ENCODE peak calls at places on chromosomes 4 and X, in five cellular contexts. One of them, this sample, is unnamed.

GRCh38 chrX:16143968-16144367 is 20.6 kb downstream of the GRPR start:
- DNase-seq in WTC11: no peak
- DNase-seq in transverse colon: no peak
- DNase-seq in activated CD8-positive, alpha-beta T cell treated with anti-CD3 and anti-CD28 coated beads for 36 hours: no peak
- DNase-seq in GM23338: no peak
- DNase-seq in this sample: no peak

GRCh38 chrX:116009871-116010710 is 160.5 kb upstream of the AGTR2 start:
- DNase-seq in WTC11: peak
- DNase-seq in transverse colon: peak
- DNase-seq in activated CD8-positive, alpha-beta T cell treated with anti-CD3 and anti-CD28 coated beads for 36 hours: no peak
- DNase-seq in GM23338: peak
- DNase-seq in this sample: peak

GRCh38 chr4:41505161-41505653 is 32.8 kb upstream of the LIMCH1 start:
- DNase-seq in WTC11: no peak
- DNase-seq in transverse colon: no peak
- DNase-seq in activated CD8-positive, alpha-beta T cell treated with anti-CD3 and anti-CD28 coated beads for 36 hours: no peak
- DNase-seq in GM23338: no peak
- DNase-seq in this sample: no peak

GRCh38 chrX:20515841-20516461 is 249.2 kb upstream of the RPS6KA3 start:
- DNase-seq in WTC11: no peak
- DNase-seq in transverse colon: no peak
- DNase-seq in activated CD8-positive, alpha-beta T cell treated with anti-CD3 and anti-CD28 coated beads for 36 hours: peak
- DNase-seq in GM23338: no peak
- DNase-seq in this sample: peak

GRCh38 chr4:154424810-154425484 is 66.7 kb downstream of the DCHS2 start:
- DNase-seq in WTC11: no peak
- DNase-seq in transverse colon: no peak
- DNase-seq in activated CD8-positive, alpha-beta T cell treated with anti-CD3 and anti-CD28 coated beads for 36 hours: no peak
- DNase-seq in GM23338: no peak
- DNase-seq in this sample: no peak

GRCh38 chr4:24664956-24665355 is 80.6 kb upstream of the DHX15 start:
- DNase-seq in WTC11: no peak
- DNase-seq in transverse colon: no peak
- DNase-seq in activated CD8-positive, alpha-beta T cell treated with anti-CD3 and anti-CD28 coated beads for 36 hours: no peak
- DNase-seq in GM23338: no peak
- DNase-seq in this sample: no peak

GRCh38 chrX:150119323-150119722 is 181.0 kb upstream of the EOLA2 start:
- DNase-seq in WTC11: no peak
- DNase-seq in transverse colon: no peak
- DNase-seq in activated CD8-positive, alpha-beta T cell treated with anti-CD3 and anti-CD28 coated beads for 36 hours: no peak
- DNase-seq in GM23338: no peak
- DNase-seq in this sample: no peak

GRCh38 chr4:159242427-159242826 is 139.5 kb downstream of the RAPGEF2 start:
- DNase-seq in WTC11: no peak
- DNase-seq in transverse colon: no peak
- DNase-seq in activated CD8-positive, alpha-beta T cell treated with anti-CD3 and anti-CD28 coated beads for 36 hours: no peak
- DNase-seq in GM23338: no peak
- DNase-seq in this sample: no peak

GRCh38 chr4:41326776-41327175 is 70.0 kb downstream of the UCHL1 start:
- DNase-seq in WTC11: no peak
- DNase-seq in transverse colon: no peak
- DNase-seq in activated CD8-positive, alpha-beta T cell treated with anti-CD3 and anti-CD28 coated beads for 36 hours: no peak
- DNase-seq in GM23338: no peak
- DNase-seq in this sample: no peak

GRCh38 chr4:119632216-119632615 is 3.6 kb upstream of the PDE5A start:
- DNase-seq in WTC11: no peak
- DNase-seq in transverse colon: no peak
- DNase-seq in activated CD8-positive, alpha-beta T cell treated with anti-CD3 and anti-CD28 coated beads for 36 hours: no peak
- DNase-seq in GM23338: no peak
- DNase-seq in this sample: no peak

GRCh38 chrX:38664285-38664684 is 102.9 kb downstream of the TSPAN7 start:
- DNase-seq in WTC11: no peak
- DNase-seq in transverse colon: no peak
- DNase-seq in activated CD8-positive, alpha-beta T cell treated with anti-CD3 and anti-CD28 coated beads for 36 hours: peak
- DNase-seq in GM23338: peak
- DNase-seq in this sample: peak

GRCh38 chr4:185520119-185520518 is 15.2 kb downstream of the PDLIM3 start:
- DNase-seq in WTC11: no peak
- DNase-seq in transverse colon: no peak
- DNase-seq in activated CD8-positive, alpha-beta T cell treated with anti-CD3 and anti-CD28 coated beads for 36 hours: no peak
- DNase-seq in GM23338: no peak
- DNase-seq in this sample: no peak

GRCh38 chrX:41661366-41662095 is 27.2 kb upstream of the GPR34 start:
- DNase-seq in WTC11: no peak
- DNase-seq in transverse colon: no peak
- DNase-seq in activated CD8-positive, alpha-beta T cell treated with anti-CD3 and anti-CD28 coated beads for 36 hours: no peak
- DNase-seq in GM23338: no peak
- DNase-seq in this sample: no peak

GRCh38 chr4:72446353-72447055 is 122.5 kb downstream of the ADAMTS3 start:
- DNase-seq in WTC11: no peak
- DNase-seq in transverse colon: no peak
- DNase-seq in activated CD8-positive, alpha-beta T cell treated with anti-CD3 and anti-CD28 coated beads for 36 hours: no peak
- DNase-seq in GM23338: no peak
- DNase-seq in this sample: no peak

GRCh38 chrX:44884944-44885343 is 12.0 kb downstream of the KDM6A start:
- DNase-seq in WTC11: no peak
- DNase-seq in transverse colon: no peak
- DNase-seq in activated CD8-positive, alpha-beta T cell treated with anti-CD3 and anti-CD28 coated beads for 36 hours: no peak
- DNase-seq in GM23338: no peak
- DNase-seq in this sample: no peak

GRCh38 chr4:105092356-105092755 is 54.3 kb upstream of the TET2 start:
- DNase-seq in WTC11: no peak
- DNase-seq in transverse colon: no peak
- DNase-seq in activated CD8-positive, alpha-beta T cell treated with anti-CD3 and anti-CD28 coated beads for 36 hours: no peak
- DNase-seq in GM23338: no peak
- DNase-seq in this sample: no peak

GRCh38 chrX:133594156-133594555 is 178.9 kb upstream of the GPC4 start:
- DNase-seq in WTC11: no peak
- DNase-seq in transverse colon: no peak
- DNase-seq in activated CD8-positive, alpha-beta T cell treated with anti-CD3 and anti-CD28 coated beads for 36 hours: no peak
- DNase-seq in GM23338: no peak
- DNase-seq in this sample: no peak

DNA sequence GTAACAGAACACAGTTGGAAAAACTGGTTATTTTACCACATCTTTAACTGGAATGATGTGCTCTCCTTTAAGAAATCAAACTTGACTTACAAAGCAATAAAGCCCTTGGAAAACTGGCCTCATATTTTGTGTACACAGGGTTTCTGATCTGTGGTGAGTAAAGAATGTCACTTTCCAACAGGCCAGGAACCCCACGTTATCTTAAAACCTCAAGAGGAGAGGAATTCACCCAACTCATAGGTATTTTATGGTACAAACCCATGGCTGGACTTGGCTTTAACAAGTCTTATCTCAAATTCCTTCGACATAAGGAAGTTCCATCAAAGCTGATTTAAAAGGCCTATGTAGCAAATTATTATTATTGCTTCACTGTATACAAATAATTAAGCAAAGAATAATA is 1735.1 kb downstream of the PCDH7 start:
- DNase-seq in WTC11: no peak
- DNase-seq in transverse colon: no peak
- DNase-seq in activated CD8-positive, alpha-beta T cell treated with anti-CD3 and anti-CD28 coated beads for 36 hours: no peak
- DNase-seq in GM23338: no peak
- DNase-seq in this sample: no peak
- TF ChIP-seq CTCF in WTC11: no peak
- TF ChIP-seq CTCF in transverse colon: no peak
- TF ChIP-seq CTCF in activated CD8-positive, alpha-beta T cell treated with anti-CD3 and anti-CD28 coated beads for 36 hours: no peak
- TF ChIP-seq CTCF in GM23338: no peak
- TF ChIP-seq CTCF in this sample: no peak

DNA sequence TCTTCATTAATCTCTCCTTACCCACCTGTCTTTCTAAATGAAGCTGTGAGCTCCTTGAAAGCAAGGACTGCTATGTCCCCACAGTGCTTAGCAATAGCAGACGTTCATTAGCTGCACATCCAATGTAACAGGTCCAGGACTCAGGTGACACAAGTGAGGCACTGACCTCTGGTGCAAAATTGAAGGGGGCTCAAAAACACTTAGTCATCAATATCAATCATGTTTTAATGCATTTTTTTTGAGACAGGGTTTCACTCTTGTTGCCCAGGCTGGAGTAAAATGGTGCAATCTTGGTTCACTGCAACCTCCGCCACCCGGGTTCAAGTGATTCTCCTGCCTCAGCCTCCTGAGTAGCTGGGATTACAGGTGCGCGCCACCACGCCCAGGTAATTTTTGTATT is 56.1 kb upstream of the ADGRG2 start:
- DNase-seq in WTC11: no peak
- DNase-seq in transverse colon: no peak
- DNase-seq in activated CD8-positive, alpha-beta T cell treated with anti-CD3 and anti-CD28 coated beads for 36 hours: no peak
- DNase-seq in GM23338: no peak
- DNase-seq in this sample: no peak
- TF ChIP-seq CTCF in WTC11: no peak
- TF ChIP-seq CTCF in transverse colon: no peak
- TF ChIP-seq CTCF in activated CD8-positive, alpha-beta T cell treated with anti-CD3 and anti-CD28 coated beads for 36 hours: no peak
- TF ChIP-seq CTCF in GM23338: no peak
- TF ChIP-seq CTCF in this sample: no peak

DNA sequence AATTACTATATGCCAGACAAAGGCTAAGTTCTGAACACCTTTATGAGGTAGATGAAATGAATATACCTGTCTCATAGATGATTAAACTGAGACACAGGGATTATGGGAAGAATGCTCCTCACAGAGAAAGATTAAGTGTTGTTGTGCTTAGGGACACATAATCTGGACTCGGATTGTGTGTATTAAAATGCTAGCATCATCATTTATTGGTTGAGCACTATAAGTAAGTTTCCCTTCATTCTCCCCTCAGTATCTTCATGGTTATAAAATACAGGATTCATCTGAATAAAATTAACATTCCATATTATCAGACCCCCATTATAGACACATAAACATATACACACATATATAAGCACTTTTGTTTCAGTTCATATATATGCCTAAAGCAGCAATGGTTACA is 463.5 kb downstream of the PPP4R3C start:
- DNase-seq in WTC11: no peak
- DNase-seq in transverse colon: no peak
- DNase-seq in activated CD8-positive, alpha-beta T cell treated with anti-CD3 and anti-CD28 coated beads for 36 hours: no peak
- DNase-seq in GM23338: no peak
- DNase-seq in this sample: no peak
- TF ChIP-seq CTCF in WTC11: no peak
- TF ChIP-seq CTCF in transverse colon: no peak
- TF ChIP-seq CTCF in activated CD8-positive, alpha-beta T cell treated with anti-CD3 and anti-CD28 coated beads for 36 hours: no peak
- TF ChIP-seq CTCF in GM23338: no peak
- TF ChIP-seq CTCF in this sample: no peak

GRCh38 chr4:53716471-53717063 is 125.3 kb upstream of the LNX1 start:
- DNase-seq in WTC11: no peak
- DNase-seq in transverse colon: no peak
- DNase-seq in activated CD8-positive, alpha-beta T cell treated with anti-CD3 and anti-CD28 coated beads for 36 hours: no peak
- DNase-seq in GM23338: no peak
- DNase-seq in this sample: no peak
- TF ChIP-seq CTCF in WTC11: no peak
- TF ChIP-seq CTCF in transverse colon: no peak
- TF ChIP-seq CTCF in activated CD8-positive, alpha-beta T cell treated with anti-CD3 and anti-CD28 coated beads for 36 hours: no peak
- TF ChIP-seq CTCF in GM23338: no peak
- TF ChIP-seq CTCF in this sample: no peak

DNA sequence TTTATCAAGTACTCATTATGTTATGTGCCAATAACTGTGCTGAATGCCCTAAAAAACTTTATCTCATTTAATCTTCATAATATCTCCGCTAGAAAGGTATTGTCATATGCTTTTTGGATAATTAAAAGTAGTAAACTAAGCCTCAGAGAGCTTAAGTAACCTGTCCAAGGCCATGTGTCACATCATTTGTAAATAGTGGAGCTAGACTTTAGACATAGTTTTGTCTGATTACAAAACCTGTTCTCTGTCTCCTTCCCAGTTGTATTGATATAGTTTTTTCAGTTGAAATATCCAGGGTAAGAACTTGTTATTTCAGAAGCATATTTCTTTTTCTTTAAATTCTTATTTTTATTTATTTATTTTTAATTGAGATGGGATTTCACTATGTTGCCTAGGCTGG is 66.7 kb downstream of the TENM3 start:
- DNase-seq in WTC11: no peak
- DNase-seq in transverse colon: no peak
- DNase-seq in activated CD8-positive, alpha-beta T cell treated with anti-CD3 and anti-CD28 coated beads for 36 hours: no peak
- DNase-seq in GM23338: no peak
- DNase-seq in this sample: no peak
- TF ChIP-seq CTCF in WTC11: no peak
- TF ChIP-seq CTCF in transverse colon: no peak
- TF ChIP-seq CTCF in activated CD8-positive, alpha-beta T cell treated with anti-CD3 and anti-CD28 coated beads for 36 hours: no peak
- TF ChIP-seq CTCF in GM23338: no peak
- TF ChIP-seq CTCF in this sample: no peak

DNA sequence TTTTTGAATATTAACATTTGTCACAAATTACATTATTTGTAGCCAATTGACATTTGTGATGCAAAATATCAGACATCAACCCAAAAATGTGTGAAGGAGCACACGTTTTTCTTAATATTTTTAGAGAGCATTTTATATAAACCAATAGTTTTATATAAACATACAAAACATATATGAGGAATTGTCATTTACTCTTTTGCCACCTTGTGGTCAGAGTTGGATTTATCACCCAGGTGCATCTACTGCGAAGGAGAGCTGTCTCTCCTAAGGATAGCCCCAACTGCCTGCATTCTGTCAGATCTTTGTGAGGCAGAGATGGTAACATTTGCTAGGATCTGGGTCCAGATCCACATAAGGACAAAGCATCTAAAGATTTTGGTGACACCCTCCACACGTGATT is 2.5 kb upstream of the USP27X start:
- DNase-seq in WTC11: no peak
- DNase-seq in transverse colon: no peak
- DNase-seq in activated CD8-positive, alpha-beta T cell treated with anti-CD3 and anti-CD28 coated beads for 36 hours: peak
- DNase-seq in GM23338: peak
- DNase-seq in this sample: peak
- TF ChIP-seq CTCF in WTC11: no peak
- TF ChIP-seq CTCF in transverse colon: peak
- TF ChIP-seq CTCF in activated CD8-positive, alpha-beta T cell treated with anti-CD3 and anti-CD28 coated beads for 36 hours: peak
- TF ChIP-seq CTCF in GM23338: peak
- TF ChIP-seq CTCF in this sample: no peak

This sample was measured in GM13976.